ENCODE peak calls at places on chromosomes 5 and 9, in nine cellular contexts. O is GM23338, R is cardiac muscle cell, Y is cardiac fibroblast, A is endothelial cell, H is kidney epithelial cell, K is fibroblast of villous mesenchyme, G is tibial artery, L is OCI-LY7. J is an unnamed sample.

GRCh38 chr5:158644301-158644700 is 455.4 kb downstream of the EBF1 start:
- DNase-seq in O (no peak), G (no peak), L (no peak), H (no peak), K (no peak), A (no peak), R (no peak), Y (peak), J (no peak)

GRCh38 chr9:26812217-26812616 is 80.4 kb downstream of the CAAP1 start:
- DNase-seq in Y (no peak), A (no peak), G (no peak), H (no peak), R (no peak), O (no peak), K (no peak), L (no peak), J (no peak)

GRCh38 chr9:92664394-92665152 is 5.4 kb downstream of the IPPK start:
- DNase-seq in Y (no peak), R (no peak), K (no peak), L (peak), O (no peak), H (no peak), A (no peak), G (no peak), J (no peak)

GRCh38 chr9:125393426-125393825 is 131.8 kb downstream of the GAPVD1 start:
- DNase-seq in O (no peak), K (no peak), A (no peak), H (no peak), R (no peak), Y (peak), L (no peak), G (no peak), J (no peak)

GRCh38 chr9:111985315-111985714 is 88.7 kb downstream of the UGCG start:
- DNase-seq in H (no peak), K (no peak), R (no peak), A (no peak), O (no peak), L (peak), G (no peak), Y (no peak), J (no peak)

GRCh38 chr9:133945977-133946753 is 46.0 kb downstream of the VAV2 start:
- DNase-seq in L (peak), R (no peak), A (no peak), O (no peak), H (no peak), Y (no peak), G (no peak), K (no peak), J (no peak)

GRCh38 chr5:115831163-115831768 is 10.1 kb downstream of the ATG12 start:
- DNase-seq in L (peak), H (no peak), K (peak), R (peak), Y (peak), G (no peak), A (peak), O (peak), J (no peak)

GRCh38 chr5:150706776-150707390 is 6.0 kb upstream of the RBM22 start:
- DNase-seq in K (no peak), A (no peak), O (no peak), G (no peak), H (no peak), R (no peak), Y (no peak), L (no peak), J (no peak)

GRCh38 chr9:120982851-120983250 is 56.3 kb upstream of the TRAF1 start:
- DNase-seq in Y (peak), A (no peak), H (no peak), O (no peak), R (no peak), L (no peak), G (no peak), K (peak), J (no peak)

GRCh38 chr5:160272889-160273288 is 39.5 kb downstream of the CCNJL start:
- DNase-seq in O (no peak), Y (no peak), K (no peak), H (no peak), A (no peak), G (no peak), L (no peak), R (no peak), J (no peak)

GRCh38 chr5:114238771-114239313 is 123.0 kb upstream of the KCNN2 start:
- DNase-seq in K (peak), L (no peak), O (no peak), G (no peak), R (no peak), Y (no peak), A (no peak), H (no peak), J (no peak)

GRCh38 chr5:67190443-67190842 is 6.2 kb downstream of the CD180 start:
- DNase-seq in L (no peak), G (no peak), K (no peak), R (no peak), H (no peak), O (no peak), Y (no peak), A (no peak), J (no peak)

GRCh38 chr5:14240366-14240765 is 97.2 kb downstream of the TRIO start:
- DNase-seq in O (no peak), G (no peak), R (no peak), H (no peak), Y (peak), A (no peak), L (no peak), K (peak), J (no peak)

GRCh38 chr5:74017786-74018211 is 391.8 kb downstream of the ARHGEF28 start:
- DNase-seq in L (no peak), A (no peak), O (no peak), H (peak), G (no peak), R (no peak), Y (peak), K (peak), J (no peak)

GRCh38 chr5:159629158-159629557 is 287.1 kb upstream of the ADRA1B start:
- DNase-seq in A (no peak), R (no peak), K (no peak), G (no peak), Y (no peak), H (no peak), O (no peak), L (no peak), J (no peak)

GRCh38 chr5:137453476-137454080 is 45.5 kb downstream of the SPOCK1 start:
- DNase-seq in K (peak), G (no peak), O (peak), A (peak), Y (peak), L (peak), R (peak), H (peak), J (no peak)

GRCh38 chr5:1788828-1789227 is 10.8 kb downstream of the MRPL36 start:
- DNase-seq in O (peak), G (no peak), A (no peak), K (no peak), R (no peak), L (no peak), Y (no peak), H (no peak), J (no peak)

GRCh38 chr5:137470111-137470920 is 28.8 kb downstream of the SPOCK1 start:
- DNase-seq in G (peak), R (no peak), A (no peak), Y (peak), H (peak), O (no peak), K (peak), L (no peak), J (no peak)

GRCh38 chr5:32193591-32193990 is 19.5 kb upstream of the GOLPH3 start:
- DNase-seq in A (no peak), L (no peak), O (no peak), H (peak), K (peak), G (peak), Y (peak), R (no peak), J (no peak)

GRCh38 chr9:130782883-130783537 is 52.0 kb upstream of the ABL1 start:
- DNase-seq in G (no peak), R (no peak), A (no peak), H (no peak), L (no peak), K (no peak), Y (no peak), O (no peak), J (no peak)

GRCh38 chr5:78420548-78420947 is 60.1 kb downstream of the SCAMP1 start:
- DNase-seq in L (no peak), A (no peak), O (no peak), R (no peak), K (no peak), G (no peak), H (no peak), Y (no peak), J (no peak)

GRCh38 chr5:179146277-179146676 is 86.1 kb downstream of the ZNF354C start:
- DNase-seq in Y (no peak), R (no peak), H (no peak), K (no peak), G (no peak), L (no peak), O (no peak), A (no peak), J (no peak)

GRCh38 chr9:29659014-29659413 is 2085.7 kb upstream of the C9orf72 start:
- DNase-seq in L (no peak), R (no peak), A (no peak), O (no peak), H (no peak), Y (no peak), G (no peak), K (no peak), J (no peak)

GRCh38 chr9:117796681-117797080 is 92.5 kb downstream of the TLR4 start:
- DNase-seq in O (no peak), A (no peak), K (peak), R (no peak), L (no peak), H (no peak), G (no peak), Y (peak), J (no peak)

GRCh38 chr5:134905246-134905996 is 490 bp downstream of the PCBD2 start:
- DNase-seq in R (peak), O (peak), Y (peak), A (no peak), H (peak), G (peak), K (peak), L (peak), J (no peak)

GRCh38 chr9:70362952-70363351 is 51.5 kb downstream of the KLF9 start:
- DNase-seq in G (no peak), K (no peak), R (no peak), A (no peak), O (no peak), L (no peak), H (no peak), Y (peak), J (no peak)

GRCh38 chr5:17837757-17838156 is 203.5 kb downstream of the TAF11L14 start:
- DNase-seq in G (no peak), L (no peak), A (no peak), R (no peak), O (no peak), K (no peak), Y (no peak), H (no peak), J (no peak)

GRCh38 chr5:133467712-133468463 is 144.5 kb downstream of the FSTL4 start:
- DNase-seq in H (no peak), G (peak), L (no peak), R (no peak), Y (no peak), O (no peak), K (no peak), A (no peak), J (no peak)

GRCh38 chr9:124784503-124784902 is 7.6 kb downstream of the OLFML2A start:
- DNase-seq in A (no peak), H (no peak), R (no peak), G (no peak), Y (peak), L (no peak), O (no peak), K (peak), J (no peak)

GRCh38 chr9:92657296-92658094 is 12.4 kb downstream of the IPPK start:
- DNase-seq in K (no peak), O (peak), G (no peak), A (no peak), R (no peak), H (no peak), Y (peak), L (no peak), J (no peak)

DNA sequence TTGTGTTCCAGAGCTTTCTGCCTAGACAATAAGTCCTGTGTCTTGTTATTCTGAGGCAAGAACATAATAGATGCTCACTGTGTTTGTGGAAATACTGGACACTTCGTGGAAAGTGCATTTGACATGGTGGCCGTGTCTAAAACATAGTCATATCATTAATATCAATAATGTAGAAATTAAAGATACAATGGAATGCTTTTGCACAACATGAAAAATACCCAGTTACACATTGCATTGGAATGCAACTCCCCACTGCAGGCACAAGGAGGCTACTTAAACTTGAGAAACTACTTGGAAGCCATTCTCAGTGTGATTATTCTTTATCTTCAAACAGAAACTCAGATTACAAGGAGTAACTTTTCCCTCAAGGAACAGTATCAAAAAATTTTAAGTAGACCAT is 145.3 kb upstream of the ZNF462 start:
- DNase-seq in G (no peak), K (peak), O (peak), Y (peak), R (peak), A (no peak), H (peak), L (no peak), J (no peak)
- TF ChIP-seq CTCF in G (no peak), K (peak), O (peak), Y (peak), R (peak), A (no peak), H (peak), L (no peak), J (peak)

GRCh38 chr9:136090768-136091581 is 4.1 kb downstream of the NACC2 start:
- DNase-seq in O (no peak), R (no peak), Y (no peak), H (no peak), L (no peak), K (peak), A (no peak), G (peak), J (peak)

GRCh38 chr9:136088481-136088938 is 6.6 kb downstream of the NACC2 start:
- DNase-seq in O (no peak), L (no peak), G (peak), A (no peak), R (no peak), Y (no peak), K (no peak), H (no peak), J (peak)

GRCh38 chr9:136090060-136090735 is 4.9 kb downstream of the NACC2 start:
- DNase-seq in G (peak), A (no peak), K (no peak), Y (no peak), H (no peak), R (no peak), L (no peak), O (no peak), J (peak)

GRCh38 chr9:136088939-136089696 is 6.0 kb downstream of the NACC2 start:
- DNase-seq in G (peak), L (no peak), Y (no peak), R (no peak), A (no peak), H (no peak), O (no peak), K (peak), J (peak)

GRCh38 chr9:136089697-136090045 is 5.4 kb downstream of the NACC2 start:
- DNase-seq in Y (peak), L (peak), H (no peak), O (no peak), K (peak), R (no peak), G (no peak), A (no peak), J (peak)
- TF ChIP-seq CTCF in Y (peak), L (peak), H (peak), O (no peak), K (peak), R (peak), G (peak), A (no peak), J (peak)

GRCh38 chr9:136346157-136346481 is 17.4 kb downstream of the DNLZ start:
- DNase-seq in H (no peak), A (no peak), R (no peak), G (no peak), O (no peak), L (no peak), K (no peak), Y (no peak), J (no peak)

GRCh38 chr9:136344544-136345280 is 17.4 kb downstream of the GPSM1 start:
- DNase-seq in A (no peak), R (no peak), L (no peak), G (no peak), O (no peak), Y (no peak), H (no peak), K (no peak), J (no peak)

GRCh38 chr9:136343884-136344269 is 16.5 kb downstream of the GPSM1 start:
- DNase-seq in A (no peak), K (no peak), O (no peak), Y (no peak), L (no peak), G (no peak), H (no peak), R (no peak), J (no peak)

GRCh38 chr9:136346927-136347465 is 16.5 kb downstream of the DNLZ start:
- DNase-seq in Y (no peak), H (no peak), L (no peak), R (no peak), A (no peak), G (no peak), O (no peak), K (no peak), J (no peak)

GRCh38 chr9:136345281-136346156 is 18.0 kb downstream of the DNLZ start:
- DNase-seq in O (peak), G (peak), R (peak), K (peak), L (no peak), Y (peak), A (peak), H (no peak), J (no peak)
- TF ChIP-seq CTCF in O (peak), G (peak), R (peak), K (peak), L (no peak), Y (peak), A (no peak), H (peak), J (no peak)

DNA sequence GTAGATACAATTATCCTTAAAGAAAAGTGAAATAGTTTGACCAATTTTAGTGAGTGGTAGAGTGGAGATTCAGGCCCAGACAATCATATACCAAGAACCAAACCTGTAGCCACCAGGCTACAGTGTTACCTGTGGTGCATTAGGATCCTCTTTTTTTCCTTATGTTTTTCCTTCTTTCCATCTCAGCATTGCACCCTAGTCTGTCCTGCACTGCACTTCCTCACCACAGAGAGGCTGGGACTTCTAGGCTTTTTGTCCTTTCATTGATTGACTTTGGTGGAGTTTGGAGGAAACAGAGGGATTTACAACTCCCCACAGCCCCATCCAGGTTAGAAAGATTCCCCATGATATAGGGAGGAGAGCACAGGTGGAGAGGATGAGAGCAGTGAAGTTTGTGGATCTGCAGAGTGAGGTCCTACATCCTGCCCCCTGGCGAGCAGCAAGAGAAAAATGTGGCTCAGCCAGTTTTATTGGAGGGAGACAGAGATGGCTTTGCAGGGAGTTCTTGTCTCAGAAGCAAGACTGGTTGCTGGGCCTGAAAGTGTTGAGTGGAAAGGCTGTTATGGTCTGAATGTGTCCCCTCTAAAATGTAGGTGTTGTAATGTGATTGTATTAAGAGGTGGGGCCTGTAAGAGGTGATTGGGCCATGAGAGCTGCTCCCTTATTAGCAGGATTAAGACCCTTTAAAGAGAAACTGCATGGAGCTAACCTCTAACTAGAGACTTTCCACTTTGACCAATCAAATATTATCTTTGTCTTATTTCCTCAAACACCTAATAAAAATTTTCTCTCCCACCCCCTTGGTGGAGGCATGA is 36.2 kb downstream of the KIF4B start:
- DNase-seq in Y (peak), G (no peak), K (no peak), L (peak), H (no peak), A (no peak), O (peak), R (peak), J (no peak)
- TF ChIP-seq CTCF in Y (peak), G (no peak), K (peak), L (peak), H (peak), A (no peak), O (peak), R (peak), J (peak)